ENCODE peak calls at places on chromosome 10, in seven cellular contexts. T, D, S, F, J, R and H are unnamed samples.

GRCh38 chr10:954396-954795 is 22.9 kb upstream of the LARP4B start:
- DNase-seq in T (no peak), D (no peak), S (no peak), F (no peak), J (no peak), R (no peak), H (no peak)

GRCh38 chr10:116993610-116994009 is 11.4 kb downstream of the SHTN1 start:
- DNase-seq in T (no peak), D (no peak), S (no peak), F (no peak), J (no peak), R (no peak), H (no peak)

GRCh38 chr10:77983384-77984341 is 45.7 kb downstream of the POLR3A start:
- DNase-seq in T (peak), D (peak), S (no peak), F (peak), J (peak), R (no peak), H (no peak)

GRCh38 chr10:49053053-49053997 is 62.0 kb downstream of the VSTM4 start:
- DNase-seq in T (no peak), D (peak), S (no peak), F (peak), J (no peak), R (no peak), H (no peak)

GRCh38 chr10:129505500-129506075 is 38.5 kb downstream of the MGMT start:
- DNase-seq in T (no peak), D (peak), S (no peak), F (no peak), J (no peak), R (no peak), H (no peak)

GRCh38 chr10:28790146-28790545 is 112.8 kb downstream of the BAMBI start:
- DNase-seq in T (no peak), D (no peak), S (no peak), F (no peak), J (no peak), R (no peak), H (no peak)

GRCh38 chr10:69337312-69338132 is 59.2 kb downstream of the HK1 start:
- DNase-seq in T (peak), D (peak), S (no peak), F (peak), J (no peak), R (peak), H (no peak)

GRCh38 chr10:17113889-17114288 is 15.7 kb downstream of the CUBN start:
- DNase-seq in T (peak), D (no peak), S (no peak), F (peak), J (no peak), R (no peak), H (peak)

GRCh38 chr10:79403441-79404230 is 41.8 kb downstream of the ZCCHC24 start:
- DNase-seq in T (no peak), D (no peak), S (peak), F (peak), J (no peak), R (no peak), H (no peak)

GRCh38 chr10:124565565-124566221 is 104.1 kb downstream of the LHPP start:
- DNase-seq in T (peak), D (no peak), S (peak), F (no peak), J (peak), R (peak), H (no peak)
- TF ChIP-seq CTCF in T (peak), D (peak), S (peak), F (peak), J (peak), R (peak), H (peak)

GRCh38 chr10:101222247-101222531 is 7.1 kb downstream of the LBX1 start:
- DNase-seq in T (no peak), D (no peak), S (no peak), F (no peak), J (no peak), R (no peak), H (no peak)

GRCh38 chr10:101224060-101224909 is 5.0 kb downstream of the LBX1 start:
- DNase-seq in T (no peak), D (no peak), S (no peak), F (no peak), J (no peak), R (peak), H (no peak)

GRCh38 chr10:101223274-101224059 is 5.8 kb downstream of the LBX1 start:
- DNase-seq in T (no peak), D (no peak), S (no peak), F (no peak), J (no peak), R (peak), H (no peak)

GRCh38 chr10:101221479-101222246 is 7.6 kb downstream of the LBX1 start:
- DNase-seq in T (no peak), D (peak), S (no peak), F (no peak), J (no peak), R (no peak), H (no peak)

GRCh38 chr10:101222683-101223273 is 6.5 kb downstream of the LBX1 start:
- DNase-seq in T (no peak), D (no peak), S (no peak), F (no peak), J (no peak), R (peak), H (no peak)
- TF ChIP-seq CTCF in T (no peak), D (no peak), S (no peak), F (no peak), J (no peak), R (no peak), H (no peak)

GRCh38 chr10:66307826-66308225 is 618.0 kb upstream of the LRRTM3 start:
- DNase-seq in T (peak), D (peak), S (no peak), F (no peak), J (no peak), R (peak), H (no peak)
- TF ChIP-seq CTCF in T (peak), D (no peak), S (peak), F (no peak), J (no peak), R (peak), H (no peak)

GRCh38 chr10:19488592-19489280 is 327.5 kb upstream of the PLXDC2 start:
- DNase-seq in T (peak), D (no peak), S (peak), F (peak), J (no peak), R (peak), H (no peak)
- TF ChIP-seq CTCF in T (no peak), D (no peak), S (peak), F (peak), J (no peak), R (peak), H (no peak)

GRCh38 chr10:118264838-118265470 is 77.2 kb downstream of the FAM204A start:
- DNase-seq in T (no peak), D (no peak), S (no peak), F (no peak), J (no peak), R (peak), H (no peak)
- TF ChIP-seq CTCF in T (no peak), D (no peak), S (no peak), F (no peak), J (no peak), R (no peak), H (no peak)